ENCODE peak calls at places on chromosomes 16 and 17, in four cellular contexts. L is PC-9, N is upper lobe of right lung, X is cardiac muscle cell. K is an unnamed sample. For H3K27me3, the result is how much of the 10 kb centered on the place peaks cover.

GRCh38 chr16:23052908-23053580 is 96.2 kb downstream of the USP31 start:
- DNase-seq in X (no peak), L (no peak), N (no peak), K (no peak)

GRCh38 chr17:10429416-10430045 is 7.8 kb upstream of the MYH8 start:
- DNase-seq in L (no peak), N (no peak), X (peak), K (no peak)

GRCh38 chr16:30369091-30369937 is 980 bp downstream of the TBC1D10B start:
- DNase-seq in L (peak), X (no peak), N (no peak), K (no peak)

GRCh38 chr17:20184977-20185619 is 175.9 kb downstream of the SPECC1 start:
- DNase-seq in N (no peak), X (no peak), L (peak), K (no peak)

GRCh38 chr17:59827721-59828477 is 64.8 kb downstream of the TUBD1 start:
- DNase-seq in X (no peak), L (no peak), N (no peak), K (no peak)

GRCh38 chr17:39814497-39814896 is 49.6 kb downstream of the IKZF3 start:
- DNase-seq in N (no peak), X (no peak), L (no peak), K (no peak)

GRCh38 chr17:9957244-9957643 is 52.2 kb upstream of the RCVRN start:
- DNase-seq in L (no peak), N (peak), X (no peak), K (no peak)

GRCh38 chr16:57807968-57808528 is 5.8 kb upstream of the KIFC3 start:
- DNase-seq in N (peak), L (peak), X (peak), K (no peak)

GRCh38 chr17:70355185-70355584 is 185.9 kb downstream of the KCNJ2 start:
- DNase-seq in L (no peak), N (no peak), X (no peak), K (no peak)

GRCh38 chr16:68384293-68385255 is 63.7 kb downstream of the SMPD3 start:
- DNase-seq in N (no peak), L (no peak), X (no peak), K (no peak)

GRCh38 chr17:47204722-47205418 is 4.3 kb upstream of the MYL4 start:
- DNase-seq in N (no peak), L (peak), X (peak), K (peak)

GRCh38 chr16:3235856-3236669 is 1.1 kb upstream of the ZNF200 start:
- DNase-seq in X (peak), L (peak), N (peak), K (peak)

GRCh38 chr16:62965831-62966230 is 929.6 kb upstream of the CDH8 start:
- DNase-seq in L (no peak), X (no peak), N (no peak), K (no peak)

GRCh38 chr17:63841350-63842172 is 924 bp downstream of the SMARCD2 start:
- DNase-seq in X (peak), L (no peak), N (peak), K (no peak)

GRCh38 chr17:55053855-55054254 is 85.3 kb downstream of the STXBP4 start:
- DNase-seq in L (no peak), N (no peak), X (peak), K (no peak)

GRCh38 chr17:55816532-55817272 is 65.9 kb downstream of the PCTP start:
- DNase-seq in X (no peak), N (no peak), L (no peak), K (no peak)

GRCh38 chr17:6028294-6028693 is 41.9 kb upstream of the WSCD1 start:
- DNase-seq in N (no peak), X (no peak), L (no peak), K (no peak)

GRCh38 chr17:10622610-10623485 is 34.3 kb downstream of the MYH3 start:
- DNase-seq in X (no peak), L (no peak), N (no peak), K (no peak)

GRCh38 chr16:74747716-74748041 is 26.9 kb downstream of the FA2H start:
- DNase-seq in X (no peak), L (no peak), N (no peak), K (no peak)

GRCh38 chr17:80457236-80457856 is 19.1 kb downstream of the NPTX1 start:
- DNase-seq in X (no peak), N (no peak), L (peak), K (no peak)

GRCh38 chr17:19298561-19299213 is 61.5 kb downstream of the EPN2 start:
- DNase-seq in L (no peak), X (no peak), N (no peak), K (no peak)

GRCh38 chr17:42342242-42343008 is 45.8 kb downstream of the STAT3 start:
- DNase-seq in L (no peak), N (no peak), X (no peak), K (no peak)

GRCh38 chr17:48711128-48711527 is 11.2 kb downstream of the PRAC1 start:
- DNase-seq in N (no peak), X (no peak), L (no peak), K (no peak)

GRCh38 chr17:27622160-27622559 is 8.8 kb upstream of the LGALS9 start:
- DNase-seq in N (no peak), L (no peak), X (no peak), K (no peak)

GRCh38 chr16:24689128-24689527 is 40.3 kb upstream of the TNRC6A start:
- DNase-seq in X (peak), N (no peak), L (no peak), K (no peak)

GRCh38 chr16:30949655-30950515 is 1.0 kb downstream of the ORAI3 start:
- DNase-seq in N (peak), L (peak), X (peak), K (no peak)

GRCh38 chr17:72136692-72137550 is 16.1 kb downstream of the SOX9 start:
- DNase-seq in L (no peak), X (no peak), N (no peak), K (no peak)

GRCh38 chr17:11736613-11737289 is 138.5 kb downstream of the DNAH9 start:
- DNase-seq in N (no peak), X (no peak), L (no peak), K (no peak)

GRCh38 chr17:45322168-45322567 is 5.3 kb upstream of the MAP3K14 start:
- DNase-seq in L (no peak), X (no peak), N (no peak), K (no peak)

GRCh38 chr17:4549781-4550533 is 5.2 kb downstream of the MYBBP1A start:
- DNase-seq in N (peak), X (no peak), L (no peak), K (no peak)

GRCh38 chr16:85847036-85847435 is 47.5 kb downstream of the COX4I1 start:
- DNase-seq in X (no peak), L (no peak), N (no peak), K (no peak)

GRCh38 chr17:74099441-74100340 is 103.8 kb upstream of the RPL38 start:
- DNase-seq in L (no peak), N (peak), X (no peak), K (no peak)

GRCh38 chr16:3846595-3847091 is 33.9 kb downstream of the CREBBP start:
- DNase-seq in N (no peak), L (no peak), X (no peak), K (no peak)

GRCh38 chr17:57905875-57906455 is 49.2 kb downstream of the CUEDC1 start:
- DNase-seq in L (no peak), N (no peak), X (no peak), K (no peak)

GRCh38 chr17:57903961-57904360 is 51.3 kb downstream of the CUEDC1 start:
- DNase-seq in X (no peak), L (no peak), N (no peak), K (no peak)

GRCh38 chr17:57900991-57901743 is 51.3 kb upstream of the MRPS23 start:
- DNase-seq in X (no peak), N (no peak), L (peak), K (no peak)

GRCh38 chr17:57902117-57902799 is 52.4 kb upstream of the MRPS23 start:
- DNase-seq in L (no peak), X (no peak), N (no peak), K (no peak)

DNA sequence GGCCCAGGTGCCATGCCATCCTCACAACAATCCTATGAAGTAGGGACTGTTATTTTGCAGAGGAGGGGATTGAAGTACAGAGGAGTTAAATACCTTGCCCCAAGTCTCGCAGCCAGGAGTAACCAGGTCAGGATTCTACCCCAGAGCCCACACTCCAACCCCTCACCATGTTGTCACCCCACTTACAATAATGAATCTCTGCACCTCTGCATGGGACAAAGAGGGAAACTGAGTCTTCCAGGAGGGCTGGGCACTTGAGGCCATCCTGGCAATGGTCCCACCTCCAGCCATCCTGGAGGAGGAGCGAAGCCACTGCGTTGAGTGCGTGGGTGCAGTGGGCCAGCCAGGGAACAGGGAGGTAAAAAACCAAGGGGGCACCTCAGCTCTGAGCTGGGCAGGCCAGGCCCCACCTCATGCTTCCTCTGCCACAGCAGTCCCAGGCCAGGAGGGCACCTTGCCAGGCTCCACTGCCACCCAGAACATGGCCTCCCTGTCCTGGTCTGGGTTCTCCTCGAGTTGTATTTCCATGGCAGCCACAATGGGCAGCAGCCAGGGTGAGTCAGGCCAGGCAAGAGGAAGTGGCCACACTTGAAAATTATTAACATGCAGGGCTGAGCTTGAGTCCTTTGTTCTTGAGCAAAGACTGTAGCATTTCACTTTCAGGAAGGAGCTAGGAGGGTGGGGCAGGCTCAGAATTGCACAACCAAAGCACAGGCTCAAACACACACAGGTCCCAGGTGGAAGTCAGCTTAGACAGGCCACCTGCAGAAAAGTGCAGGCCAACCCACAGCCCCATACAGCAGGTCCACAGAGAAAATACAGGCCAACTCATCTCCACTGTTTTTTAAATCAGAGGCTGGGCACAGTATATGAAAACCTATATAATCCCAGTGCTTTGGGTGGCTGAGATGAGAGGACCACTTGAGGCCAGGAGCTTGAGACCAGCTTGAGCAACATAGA is 52.1 kb downstream of the CUEDC1 start:
- DNase-seq in N (peak), X (peak), L (peak), K (no peak)
- H3K4me3 ChIP-seq in N (no peak), X (no peak), L (no peak), K (no peak)

GRCh38 chr16:88538366-88539060 is 31.7 kb upstream of the ZC3H18 start:
- DNase-seq in N (no peak), X (no peak), L (no peak), K (no peak)

GRCh38 chr16:88539652-88540345 is 30.4 kb upstream of the ZC3H18 start:
- DNase-seq in N (no peak), L (no peak), X (no peak), K (no peak)

GRCh38 chr16:88537864-88538263 is 32.3 kb upstream of the ZC3H18 start:
- DNase-seq in N (no peak), X (no peak), L (no peak), K (no peak)

GRCh38 chr16:88540346-88540977 is 29.7 kb upstream of the ZC3H18 start:
- DNase-seq in L (no peak), X (no peak), N (no peak), K (no peak)

DNA sequence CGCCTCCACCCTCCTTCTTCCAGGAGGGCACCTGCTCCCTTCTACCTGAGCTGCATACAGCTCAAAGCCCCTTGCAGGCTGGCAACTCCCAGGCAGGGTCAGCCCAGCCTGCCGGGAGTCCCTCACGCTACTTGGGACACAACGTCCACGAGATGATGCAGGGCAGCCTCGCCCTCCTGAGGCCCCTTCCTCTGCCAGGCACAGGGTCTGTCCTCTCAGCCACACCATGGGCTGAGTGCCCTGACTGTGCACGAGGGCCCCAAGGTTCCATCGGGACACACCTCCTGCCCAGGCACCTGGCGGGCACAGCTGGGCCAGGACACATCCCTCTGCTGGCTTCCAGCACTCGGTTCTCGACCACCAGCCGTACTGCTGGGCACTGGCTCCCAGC is 30.9 kb upstream of the ZC3H18 start:
- DNase-seq in N (no peak), L (no peak), X (no peak), K (no peak)
- H3K27me3 ChIP-seq in N (under half), L (half or more), X (under half), K (under half)

GRCh38 chr16:71673190-71673956 is 47.4 kb downstream of the MARVELD3 start:
- DNase-seq in L (no peak), N (no peak), X (no peak), K (no peak)

GRCh38 chr16:71669926-71670536 is 44.0 kb downstream of the MARVELD3 start:
- DNase-seq in L (no peak), N (no peak), X (peak), K (no peak)

GRCh38 chr16:71671165-71671564 is 45.2 kb downstream of the MARVELD3 start:
- DNase-seq in L (no peak), X (no peak), N (no peak), K (no peak)

GRCh38 chr16:71672125-71672524 is 46.1 kb downstream of the MARVELD3 start:
- DNase-seq in X (no peak), L (no peak), N (no peak), K (no peak)

GRCh38 chr16:71670537-71670936 is 44.6 kb downstream of the MARVELD3 start:
- DNase-seq in N (no peak), X (no peak), L (no peak), K (no peak)
- H3K4me3 ChIP-seq in N (no peak), X (no peak), L (no peak), K (no peak)

GRCh38 chr17:1447061-1447460 is 9.0 kb downstream of the CRK start:
- DNase-seq in L (no peak), N (no peak), X (peak), K (no peak)

GRCh38 chr17:1440921-1441320 is 15.1 kb downstream of the CRK start:
- DNase-seq in L (no peak), X (no peak), N (no peak), K (no peak)

GRCh38 chr17:1438593-1439083 is 17.4 kb downstream of the CRK start:
- DNase-seq in L (peak), N (no peak), X (peak), K (no peak)

GRCh38 chr17:1446201-1446600 is 9.8 kb downstream of the CRK start:
- DNase-seq in L (no peak), X (no peak), N (no peak), K (no peak)

DNA sequence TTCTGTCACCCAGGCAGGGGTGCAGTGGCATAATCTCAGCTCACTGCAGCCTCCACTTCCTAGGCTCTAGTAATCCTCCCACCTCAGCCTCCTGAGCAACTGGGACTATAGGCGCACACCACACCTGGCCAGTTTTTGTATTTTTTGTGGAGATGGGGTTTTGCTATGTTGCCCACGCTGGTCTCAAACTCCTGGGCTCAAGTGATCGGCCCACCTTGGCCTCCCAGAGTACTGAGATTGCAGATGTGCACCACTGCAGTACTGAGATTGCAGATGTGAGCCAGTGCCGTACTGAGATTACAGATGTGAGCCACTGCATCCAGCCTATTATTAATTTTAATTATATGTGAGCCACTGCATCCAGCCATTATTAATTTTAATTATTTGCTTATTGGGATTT is 13.8 kb downstream of the CRK start:
- DNase-seq in X (no peak), N (no peak), L (no peak), K (no peak)
- H3K27me3 ChIP-seq in X (under half), N (under half), L (under half), K (under half)

DNA sequence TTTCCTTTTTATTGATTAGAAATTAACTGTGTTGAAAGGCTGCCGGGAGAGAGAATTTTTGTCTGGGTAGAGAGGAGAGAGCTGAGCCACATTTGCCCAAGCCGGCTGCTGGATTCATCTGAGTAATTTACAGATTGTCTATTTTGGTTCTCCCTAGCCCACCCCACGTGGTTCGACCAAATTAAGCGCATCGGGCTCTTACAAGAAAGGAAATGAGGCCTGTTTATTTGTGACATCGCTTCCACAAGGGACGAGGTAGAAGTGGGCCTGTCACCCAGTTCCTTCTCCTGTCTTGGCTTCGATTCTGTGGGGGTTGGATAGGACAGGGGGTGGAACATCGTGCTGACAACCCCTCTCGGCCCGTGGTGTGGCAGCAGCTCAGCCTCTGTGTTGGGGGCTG is 42.9 kb downstream of the SYT17 start:
- DNase-seq in L (no peak), N (no peak), X (no peak), K (no peak)
- H3K4me3 ChIP-seq in L (no peak), N (no peak), X (no peak), K (no peak)

DNA sequence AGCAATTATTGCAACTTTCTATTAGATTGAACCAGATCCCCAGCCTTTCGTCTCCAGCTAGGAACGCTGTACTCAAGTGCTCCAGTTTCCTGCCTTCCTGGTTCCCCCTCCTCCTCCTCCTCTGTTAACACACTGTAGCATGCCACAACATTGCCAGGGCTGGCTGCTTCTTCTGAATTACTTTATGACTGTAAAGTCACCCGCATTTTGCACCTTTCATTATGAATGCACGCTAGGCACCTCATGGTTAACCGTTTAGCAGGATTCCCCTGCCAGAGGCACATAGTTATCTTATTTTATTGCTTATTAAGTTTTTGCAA is 4.5 kb downstream of the ZNF423 start:
- DNase-seq in N (no peak), X (no peak), L (no peak), K (no peak)
- H3K27me3 ChIP-seq in N (under half), X (under half), L (half or more), K (under half)

DNA sequence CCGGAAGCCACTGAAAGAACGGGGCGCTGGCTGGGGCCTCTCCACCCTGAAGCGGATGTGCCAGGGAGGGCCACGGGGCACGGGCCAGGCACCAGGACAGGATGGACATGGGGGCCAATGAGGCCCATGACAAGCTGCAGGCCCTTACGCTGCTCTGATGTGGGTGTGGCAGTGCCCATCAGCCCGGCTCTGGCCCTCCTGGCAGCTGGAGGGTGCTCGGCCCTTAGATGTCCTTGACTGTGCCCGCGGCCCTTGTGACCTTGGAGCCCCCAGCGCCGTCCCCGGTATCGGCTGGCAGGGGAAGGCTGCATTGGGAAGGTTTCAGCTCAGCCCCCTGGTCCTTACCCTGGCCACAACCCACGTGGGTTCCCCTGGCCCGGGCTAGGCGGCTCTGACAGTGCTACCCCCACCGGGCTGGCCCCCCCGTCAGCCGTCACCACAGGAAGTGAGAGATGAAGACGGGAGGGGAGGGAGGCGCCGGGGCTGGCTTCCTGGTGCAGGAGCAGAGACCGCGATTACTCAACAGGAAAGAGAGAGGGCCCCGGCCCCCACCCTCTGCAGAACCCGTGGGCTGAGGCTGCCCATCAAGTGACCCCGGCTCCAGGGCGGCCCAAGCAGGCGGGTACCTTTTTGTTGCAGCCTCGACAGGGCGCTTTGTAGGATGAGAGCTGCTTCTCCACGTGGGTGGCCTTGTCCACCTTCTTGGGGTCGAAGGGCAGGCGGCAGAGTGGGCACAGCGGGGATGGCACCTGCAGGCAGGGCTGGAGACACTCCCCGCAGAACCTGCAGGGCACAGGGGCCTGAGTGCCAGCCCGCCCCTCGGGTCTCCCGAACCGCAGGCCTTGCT is 5.3 kb downstream of the RNF166 start:
- DNase-seq in X (peak), L (no peak), N (peak), K (peak)
- H3K4me3 ChIP-seq in X (no peak), L (no peak), N (peak), K (peak)

K was measured in CD8-positive, alpha-beta memory T cell.